ENCODE peak calls at places on chromosome 17, in six cellular contexts. F, L, Q, V, P and B are unnamed samples.

GRCh38 chr17:44007346-44008204 is 3.2 kb downstream of the NAGS start:
- DNase-seq in F (no peak), L (no peak), Q (no peak), V (no peak), P (no peak), B (peak; percentile 94)

GRCh38 chr17:44906010-44906646 is 6.9 kb upstream of the EFTUD2 start:
- DNase-seq in F (no peak), L (no peak), Q (no peak), V (no peak), P (no peak), B (peak; percentile 49)

GRCh38 chr17:57943140-57943539 is 12.1 kb downstream of the CUEDC1 start:
- DNase-seq in F (no peak), L (no peak), Q (no peak), V (no peak), P (no peak), B (no peak)

GRCh38 chr17:19313066-19313745 is 49.3 kb downstream of the B9D1 start:
- DNase-seq in F (no peak), L (no peak), Q (no peak), V (no peak), P (no peak), B (peak; percentile 86)

GRCh38 chr17:3845361-3845753 is 689 bp downstream of the NCBP3 start:
- DNase-seq in F (peak; percentile 56), L (no peak), Q (peak; percentile 28), V (no peak), P (no peak), B (no peak)

GRCh38 chr17:58270476-58271290 is 10.1 kb downstream of the MPO start:
- DNase-seq in F (no peak), L (no peak), Q (no peak), V (no peak), P (no peak), B (no peak)

GRCh38 chr17:16928406-16929280 is 43.3 kb downstream of the TNFRSF13B start:
- DNase-seq in F (no peak), L (no peak), Q (no peak), V (no peak), P (no peak), B (peak; percentile 62)

GRCh38 chr17:142102-142661 is 4.8 kb downstream of the SCGB1C2 start:
- DNase-seq in F (no peak), L (no peak), Q (no peak), V (no peak), P (no peak), B (peak; percentile 56)

GRCh38 chr17:8846768-8847211 is 20.7 kb downstream of the PIK3R6 start:
- DNase-seq in F (peak; percentile 16), L (no peak), Q (no peak), V (no peak), P (no peak), B (no peak)

GRCh38 chr17:80146121-80147034 is 550 bp downstream of the EIF4A3 start:
- DNase-seq in F (peak; percentile 28), L (peak; percentile 2), Q (no peak), V (peak; percentile 80), P (no peak), B (no peak)

GRCh38 chr17:8965394-8966168 is at the start of gene PIK3R5:
- DNase-seq in F (no peak), L (no peak), Q (peak; percentile 68), V (peak; percentile 90), P (no peak), B (no peak)

GRCh38 chr17:413016-413350 is 60.4 kb upstream of the RPH3AL start:
- DNase-seq in F (no peak), L (no peak), Q (no peak), V (no peak), P (no peak), B (no peak)

GRCh38 chr17:41548844-41549595 is 20.9 kb upstream of the KRT19 start:
- DNase-seq in F (peak; percentile 55), L (peak; percentile 50), Q (peak; percentile 68), V (peak; percentile 96), P (no peak), B (no peak)

GRCh38 chr17:43615330-43615729 is 46.4 kb downstream of the MEOX1 start:
- DNase-seq in F (no peak), L (no peak), Q (no peak), V (no peak), P (no peak), B (no peak)

GRCh38 chr17:7443499-7444485 is 1.1 kb upstream of the CHRNB1 start:
- DNase-seq in F (no peak), L (no peak), Q (no peak), V (no peak), P (no peak), B (no peak)

GRCh38 chr17:18227635-18228034 is 2.2 kb downstream of the LLGL1 start:
- DNase-seq in F (no peak), L (no peak), Q (no peak), V (no peak), P (no peak), B (no peak)

GRCh38 chr17:48131216-48131824 is 23.8 kb downstream of the SNX11 start:
- DNase-seq in F (peak; percentile 59), L (peak; percentile 39), Q (peak; percentile 42), V (peak; percentile 79), P (peak; percentile 28), B (no peak)

GRCh38 chr17:5133311-5133710 is 17.5 kb downstream of the USP6 start:
- DNase-seq in F (no peak), L (no peak), Q (no peak), V (no peak), P (no peak), B (no peak)

GRCh38 chr17:15091825-15092224 is 173.3 kb downstream of the PMP22 start:
- DNase-seq in F (no peak), L (no peak), Q (no peak), V (peak; percentile 41), P (no peak), B (no peak)

GRCh38 chr17:32158870-32159585 is 16.7 kb downstream of the RHOT1 start:
- DNase-seq in F (no peak), L (peak; percentile 19), Q (no peak), V (no peak), P (no peak), B (no peak)

GRCh38 chr17:44736551-44737240 is 22.1 kb upstream of the ADAM11 start:
- DNase-seq in F (no peak), L (no peak), Q (no peak), V (no peak), P (no peak), B (no peak)

GRCh38 chr17:34443832-34444469 is 80.9 kb upstream of the CCL1 start:
- DNase-seq in F (no peak), L (no peak), Q (no peak), V (peak; percentile 78), P (no peak), B (no peak)

GRCh38 chr17:50928662-50929061 is 62.5 kb upstream of the TOB1 start:
- DNase-seq in F (no peak), L (no peak), Q (no peak), V (no peak), P (no peak), B (no peak)

GRCh38 chr17:1498869-1499268 is 6.4 kb upstream of the MYO1C start:
- DNase-seq in F (no peak), L (no peak), Q (no peak), V (no peak), P (no peak), B (no peak)

GRCh38 chr17:5694507-5694906 is 110.2 kb upstream of the NLRP1 start:
- DNase-seq in F (peak; percentile 13), L (no peak), Q (no peak), V (peak; percentile 66), P (no peak), B (no peak)

GRCh38 chr17:59353936-59354755 is 22.7 kb downstream of the YPEL2 start:
- DNase-seq in F (no peak), L (no peak), Q (no peak), V (no peak), P (no peak), B (no peak)

GRCh38 chr17:61386251-61386650 is 13.4 kb upstream of the TBX2 start:
- DNase-seq in F (no peak), L (no peak), Q (no peak), V (no peak), P (no peak), B (no peak)

GRCh38 chr17:48499248-48499647 is 31.6 kb downstream of the HOXB1 start:
- DNase-seq in F (no peak), L (no peak), Q (no peak), V (no peak), P (no peak), B (no peak)

GRCh38 chr17:51000835-51001638 is 119.6 kb downstream of the SPAG9 start:
- DNase-seq in F (peak; percentile 57), L (peak; percentile 90), Q (no peak), V (no peak), P (peak; percentile 32), B (no peak)

GRCh38 chr17:68052810-68053209 is 17.3 kb downstream of the KPNA2 start:
- DNase-seq in F (no peak), L (no peak), Q (no peak), V (no peak), P (no peak), B (no peak)

GRCh38 chr17:47967607-47968252 is 3.2 kb upstream of the CDK5RAP3 start:
- DNase-seq in F (no peak), L (no peak), Q (no peak), V (no peak), P (no peak), B (no peak)

GRCh38 chr17:59366773-59367656 is 35.6 kb downstream of the YPEL2 start:
- DNase-seq in F (peak; percentile 69), L (no peak), Q (no peak), V (no peak), P (peak; percentile 57), B (no peak)

GRCh38 chr17:973053-973452 is 6.5 kb downstream of the NXN start:
- DNase-seq in F (no peak), L (no peak), Q (no peak), V (no peak), P (no peak), B (no peak)